ENCODE peak calls at places on chromosomes 6 and 20, in six cellular contexts. E is tibial nerve, D is heart left ventricle, C is body of pancreas, F is AG04450, G is PC-3. T is an unnamed sample.
A peak's percentile ranks its signal among the peaks of the same experiment; 100 is the strongest.

GRCh38 chr6:72559067-72559466 is 62.8 kb upstream of the KCNQ5 start:
- DNase-seq in E (no peak), D (no peak), C (no peak), F (no peak), G (no peak), T (no peak)

GRCh38 chr6:43604174-43604573 is 24.9 kb downstream of the GTPBP2 start:
- DNase-seq in E (no peak), D (no peak), C (no peak), F (peak; percentile 27), G (peak; percentile 75), T (no peak)

GRCh38 chr6:145087034-145087433 is 648.3 kb downstream of the EPM2A start:
- DNase-seq in E (no peak), D (no peak), C (no peak), F (no peak), G (no peak), T (no peak)

GRCh38 chr20:49867453-49868215 is 47.7 kb downstream of the SPATA2 start:
- DNase-seq in E (no peak), D (no peak), C (no peak), F (no peak), G (no peak), T (no peak)

GRCh38 chr6:692356-692851 is 535 bp downstream of the EXOC2 start:
- DNase-seq in E (no peak), D (peak; percentile 68), C (peak; percentile 35), F (no peak), G (peak; percentile 73), T (no peak)

GRCh38 chr6:32424584-32424983 is 15.1 kb upstream of the HLA-DRA start:
- DNase-seq in E (no peak), D (no peak), C (no peak), F (no peak), G (peak; percentile 74), T (no peak)

GRCh38 chr20:58081842-58082241 is 146.6 kb downstream of the ANKRD60 start:
- DNase-seq in E (no peak), D (no peak), C (no peak), F (no peak), G (peak; percentile 93), T (no peak)

GRCh38 chr6:56608332-56608731 is 34.4 kb downstream of the DST start:
- DNase-seq in E (no peak), D (no peak), C (no peak), F (no peak), G (no peak), T (no peak)

GRCh38 chr6:119446623-119447008 is 97.1 kb upstream of the MAN1A1 start:
- DNase-seq in E (no peak), D (no peak), C (peak; percentile 60), F (peak; percentile 42), G (peak; percentile 68), T (no peak)

GRCh38 chr20:36462440-36463211 is 78.7 kb upstream of the MYL9 start:
- DNase-seq in E (peak; percentile 40), D (peak; percentile 83), C (peak; percentile 50), F (no peak), G (peak; percentile 56), T (no peak)

GRCh38 chr6:25147191-25147590 is 132.0 kb upstream of the CARMIL1 start:
- DNase-seq in E (no peak), D (no peak), C (no peak), F (no peak), G (no peak), T (no peak)
- H3K4me3 ChIP-seq in E (no peak overlapping the region), D (no peak overlapping the region), C (no peak overlapping the region), F (no peak overlapping the region), G (no peak overlapping the region), T (no peak overlapping the region)

GRCh38 chr6:42133926-42134325 is 8.5 kb downstream of the C6orf132 start:
- DNase-seq in E (no peak), D (no peak), C (no peak), F (no peak), G (no peak), T (no peak)

GRCh38 chr6:42136508-42137191 is 5.8 kb downstream of the C6orf132 start:
- DNase-seq in E (no peak), D (no peak), C (no peak), F (peak; percentile 42), G (peak; percentile 85), T (no peak)

GRCh38 chr6:42137192-42137753 is 5.1 kb downstream of the C6orf132 start:
- DNase-seq in E (no peak), D (no peak), C (peak; percentile 36), F (no peak), G (peak; percentile 77), T (no peak)

GRCh38 chr6:42135161-42135560 is 7.3 kb downstream of the C6orf132 start:
- DNase-seq in E (no peak), D (no peak), C (no peak), F (no peak), G (no peak), T (no peak)

GRCh38 chr6:42135722-42136121 is 6.7 kb downstream of the C6orf132 start:
- DNase-seq in E (no peak), D (no peak), C (no peak), F (no peak), G (no peak), T (no peak)
- H3K27ac ChIP-seq in E (no peak overlapping the region), D (no peak overlapping the region), C (no peak overlapping the region), F (no peak overlapping the region), G (no peak overlapping the region), T (no peak overlapping the region)

DNA sequence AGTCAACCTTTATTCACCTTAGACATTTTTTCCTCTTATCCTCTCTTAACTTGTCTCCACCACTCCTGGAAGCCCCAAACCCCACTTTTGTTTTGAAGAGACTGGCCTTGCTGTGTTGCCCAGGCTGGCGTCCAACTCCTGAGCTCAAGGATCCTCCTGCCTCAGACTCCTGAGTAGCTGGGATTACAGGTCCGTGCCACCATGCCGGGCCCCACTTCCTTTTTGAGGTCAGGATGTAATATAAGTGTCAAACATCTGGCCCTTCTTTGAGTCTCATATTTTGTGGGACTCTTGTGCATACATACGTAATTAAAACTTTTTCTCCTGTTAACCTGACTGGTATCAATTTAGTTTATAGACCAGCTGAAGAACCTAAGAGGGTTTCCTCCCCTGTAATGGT is 1.4 kb upstream of the CDK19 start:
- DNase-seq in E (no peak), D (no peak), C (no peak), F (no peak), G (no peak), T (no peak)
- H3K4me3 ChIP-seq in E (no peak overlapping the region), D (no peak overlapping the region), C (no peak overlapping the region), F (no peak overlapping the region), G (peak overlapping the region; percentile 94), T (no peak overlapping the region)

GRCh38 chr20:3784863-3785239 is 1.7 kb downstream of the CENPB start:
- DNase-seq in E (no peak), D (no peak), C (no peak), F (no peak), G (no peak), T (no peak)

GRCh38 chr20:3783068-3783489 is 1.8 kb upstream of the SPEF1 start:
- DNase-seq in E (no peak), D (peak; percentile 47), C (no peak), F (no peak), G (peak; percentile 39), T (no peak)

GRCh38 chr20:3782597-3782996 is 1.3 kb upstream of the SPEF1 start:
- DNase-seq in E (no peak), D (no peak), C (no peak), F (no peak), G (no peak), T (no peak)

GRCh38 chr20:3784226-3784853 is 2.2 kb downstream of the CENPB start:
- DNase-seq in E (no peak), D (peak; percentile 58), C (no peak), F (no peak), G (no peak), T (peak; percentile 83)

DNA sequence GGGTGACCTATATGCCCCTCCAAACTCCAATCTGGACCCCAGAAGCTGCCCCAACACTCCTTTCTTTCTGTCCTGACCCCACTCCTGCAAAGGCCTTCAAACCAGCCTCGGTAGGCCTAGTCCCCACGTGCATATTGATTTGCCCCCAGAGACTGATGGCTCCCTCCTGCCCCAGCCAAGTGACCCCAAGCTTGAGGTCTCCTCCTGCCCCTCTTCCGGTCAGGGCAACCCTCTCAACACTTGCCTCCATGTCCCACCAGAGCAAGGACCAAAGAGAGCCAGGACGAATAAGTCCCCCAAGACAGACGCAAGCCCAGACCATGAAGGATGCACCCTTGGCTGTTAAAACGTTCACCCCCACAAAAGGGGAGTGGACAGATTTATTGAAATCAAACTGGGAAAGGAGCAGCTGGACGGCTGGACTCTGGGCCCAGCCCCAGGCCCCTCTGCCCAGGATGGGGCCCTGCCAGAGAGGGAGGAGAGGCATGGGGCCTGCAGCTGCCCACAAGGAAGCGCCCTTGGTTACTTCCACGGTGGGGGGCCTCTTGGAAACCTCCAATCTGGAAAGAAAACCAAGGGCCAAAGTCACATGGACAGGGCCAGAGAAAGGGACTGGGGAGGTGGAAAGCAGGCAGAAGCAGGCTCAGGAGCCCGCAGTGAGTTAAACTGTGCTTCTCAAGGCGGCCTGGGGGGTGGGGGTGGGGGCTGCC is 2.4 kb upstream of the SPEF1 start:
- DNase-seq in E (no peak), D (peak; percentile 46), C (no peak), F (no peak), G (no peak), T (no peak)
- H3K27ac ChIP-seq in E (peak overlapping the region; percentile 54), D (no peak overlapping the region), C (peak overlapping the region; percentile 22), F (peak overlapping the region; percentile 11), G (no peak overlapping the region), T (peak overlapping the region; percentile 80)

DNA sequence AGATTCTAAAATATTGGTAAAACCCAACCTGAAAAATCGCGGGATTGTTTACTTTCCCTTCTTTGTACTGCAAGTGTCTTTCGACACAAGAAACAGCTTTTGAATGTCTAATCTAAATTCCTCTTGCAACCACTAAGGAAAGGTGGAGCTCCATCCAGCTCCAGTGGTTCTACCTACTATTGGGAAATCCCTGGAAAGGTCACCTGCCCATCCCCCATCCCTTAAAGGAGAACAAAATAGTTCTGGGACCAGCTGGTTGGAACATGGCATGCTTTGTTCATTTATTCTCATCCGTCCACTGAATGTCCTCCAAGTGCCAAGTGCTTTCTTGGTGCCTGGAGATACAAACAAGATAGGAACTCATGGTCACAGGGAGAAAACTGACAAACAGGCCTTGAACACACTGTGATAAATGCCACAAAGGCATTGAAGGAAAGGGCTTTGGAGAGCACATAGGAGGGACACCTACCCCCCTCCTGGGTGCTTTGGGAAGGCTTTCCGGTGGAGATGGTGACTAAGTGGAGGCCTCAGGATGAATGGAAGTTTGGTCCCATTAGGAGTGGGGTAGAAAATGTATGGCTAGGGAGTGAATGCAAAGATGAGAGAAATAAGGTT is 2.3 kb upstream of the CITED2 start:
- DNase-seq in E (peak; percentile 66), D (no peak), C (peak; percentile 89), F (no peak), G (peak; percentile 53), T (no peak)
- H3K4me3 ChIP-seq in E (peak overlapping the region; percentile 92), D (peak overlapping the region; percentile 96), C (peak overlapping the region; percentile 81), F (peak overlapping the region; percentile 96), G (peak overlapping the region; percentile 91), T (peak overlapping the region; percentile 62)